ENCODE peak calls at places on chromosomes 11 and 22, in nine cellular contexts. One of them, this sample, is unnamed.

GRCh38 chr11:44619931-44620725 is 54.7 kb downstream of the CD82 start:
- DNase-seq in colonic mucosa: peak; percentile 18
- DNase-seq in stomach: peak; percentile 17
- DNase-seq in GM13976: no peak
- DNase-seq in dorsolateral prefrontal cortex: peak; percentile 20
- DNase-seq in bronchial epithelial cell: no peak
- DNase-seq in kidney epithelial cell: no peak
- DNase-seq in mammary epithelial cell: no peak
- DNase-seq in omental fat pad: peak; percentile 13
- DNase-seq in this sample: no peak

GRCh38 chr11:122721201-122721963 is 65.9 kb downstream of the UBASH3B start:
- DNase-seq in dorsolateral prefrontal cortex: no peak
- DNase-seq in GM13976: no peak
- DNase-seq in colonic mucosa: no peak
- DNase-seq in omental fat pad: no peak
- DNase-seq in mammary epithelial cell: no peak
- DNase-seq in stomach: no peak
- DNase-seq in bronchial epithelial cell: no peak
- DNase-seq in kidney epithelial cell: no peak
- DNase-seq in this sample: no peak

GRCh38 chr11:100789500-100789899 is 102.4 kb downstream of the ARHGAP42 start:
- DNase-seq in colonic mucosa: peak; percentile 34
- DNase-seq in kidney epithelial cell: no peak
- DNase-seq in dorsolateral prefrontal cortex: no peak
- DNase-seq in omental fat pad: no peak
- DNase-seq in stomach: no peak
- DNase-seq in mammary epithelial cell: no peak
- DNase-seq in GM13976: no peak
- DNase-seq in bronchial epithelial cell: no peak
- DNase-seq in this sample: no peak

GRCh38 chr11:41786087-41786486 is 326.6 kb upstream of the LRRC4C start:
- DNase-seq in GM13976: no peak
- DNase-seq in bronchial epithelial cell: no peak
- DNase-seq in dorsolateral prefrontal cortex: no peak
- DNase-seq in omental fat pad: no peak
- DNase-seq in colonic mucosa: no peak
- DNase-seq in mammary epithelial cell: peak; percentile 30
- DNase-seq in kidney epithelial cell: no peak
- DNase-seq in stomach: no peak
- DNase-seq in this sample: no peak

GRCh38 chr11:67439321-67440228 is 2.1 kb upstream of the PTPRCAP start:
- DNase-seq in colonic mucosa: peak; percentile 61
- DNase-seq in bronchial epithelial cell: peak; percentile 20
- DNase-seq in stomach: peak; percentile 65
- DNase-seq in mammary epithelial cell: no peak
- DNase-seq in GM13976: no peak
- DNase-seq in kidney epithelial cell: no peak
- DNase-seq in dorsolateral prefrontal cortex: no peak
- DNase-seq in omental fat pad: no peak
- DNase-seq in this sample: no peak

GRCh38 chr22:46010177-46010867 is 33.4 kb upstream of the WNT7B start:
- DNase-seq in GM13976: no peak
- DNase-seq in bronchial epithelial cell: peak; percentile 71
- DNase-seq in kidney epithelial cell: peak; percentile 61
- DNase-seq in mammary epithelial cell: peak; percentile 61
- DNase-seq in omental fat pad: no peak
- DNase-seq in colonic mucosa: no peak
- DNase-seq in dorsolateral prefrontal cortex: peak; percentile 31
- DNase-seq in stomach: no peak
- DNase-seq in this sample: no peak

GRCh38 chr11:100925935-100926334 is 203.7 kb downstream of the PGR start:
- DNase-seq in omental fat pad: no peak
- DNase-seq in dorsolateral prefrontal cortex: no peak
- DNase-seq in stomach: no peak
- DNase-seq in colonic mucosa: no peak
- DNase-seq in mammary epithelial cell: peak; percentile 60
- DNase-seq in kidney epithelial cell: peak; percentile 65
- DNase-seq in bronchial epithelial cell: peak; percentile 69
- DNase-seq in GM13976: no peak
- DNase-seq in this sample: no peak

GRCh38 chr11:64619811-64620285 is 28.8 kb downstream of the SLC22A12 start:
- DNase-seq in colonic mucosa: peak; percentile 29
- DNase-seq in dorsolateral prefrontal cortex: no peak
- DNase-seq in kidney epithelial cell: no peak
- DNase-seq in omental fat pad: no peak
- DNase-seq in bronchial epithelial cell: peak; percentile 41
- DNase-seq in mammary epithelial cell: peak; percentile 17
- DNase-seq in stomach: no peak
- DNase-seq in GM13976: no peak
- DNase-seq in this sample: peak; percentile 30

GRCh38 chr11:122628691-122629555 is 26.6 kb upstream of the UBASH3B start:
- DNase-seq in kidney epithelial cell: no peak
- DNase-seq in colonic mucosa: peak; percentile 57
- DNase-seq in GM13976: peak; percentile 70
- DNase-seq in stomach: peak; percentile 58
- DNase-seq in bronchial epithelial cell: peak; percentile 59
- DNase-seq in omental fat pad: no peak
- DNase-seq in dorsolateral prefrontal cortex: peak; percentile 63
- DNase-seq in mammary epithelial cell: peak; percentile 65
- DNase-seq in this sample: peak; percentile 75

GRCh38 chr22:19120829-19121630 is 1.2 kb downstream of the DGCR2 start:
- DNase-seq in colonic mucosa: peak; percentile 75
- DNase-seq in bronchial epithelial cell: peak; percentile 68
- DNase-seq in kidney epithelial cell: no peak
- DNase-seq in stomach: peak; percentile 66
- DNase-seq in GM13976: no peak
- DNase-seq in omental fat pad: no peak
- DNase-seq in dorsolateral prefrontal cortex: no peak
- DNase-seq in mammary epithelial cell: peak; percentile 75
- DNase-seq in this sample: peak; percentile 49

GRCh38 chr11:34915136-34916013 is 804 bp downstream of the APIP start:
- DNase-seq in stomach: no peak
- DNase-seq in GM13976: no peak
- DNase-seq in omental fat pad: no peak
- DNase-seq in bronchial epithelial cell: peak; percentile 35
- DNase-seq in colonic mucosa: no peak
- DNase-seq in dorsolateral prefrontal cortex: no peak
- DNase-seq in kidney epithelial cell: no peak
- DNase-seq in mammary epithelial cell: no peak
- DNase-seq in this sample: no peak

GRCh38 chr22:29002603-29003002 is 59.0 kb downstream of the C22orf31 start:
- DNase-seq in bronchial epithelial cell: no peak
- DNase-seq in dorsolateral prefrontal cortex: no peak
- DNase-seq in kidney epithelial cell: no peak
- DNase-seq in omental fat pad: no peak
- DNase-seq in stomach: peak; percentile 53
- DNase-seq in colonic mucosa: no peak
- DNase-seq in mammary epithelial cell: no peak
- DNase-seq in GM13976: no peak
- DNase-seq in this sample: no peak

GRCh38 chr22:35894937-35895708 is 133.5 kb downstream of the RBFOX2 start:
- DNase-seq in kidney epithelial cell: no peak
- DNase-seq in mammary epithelial cell: peak; percentile 99
- DNase-seq in GM13976: no peak
- DNase-seq in colonic mucosa: peak; percentile 19
- DNase-seq in bronchial epithelial cell: peak; percentile 97
- DNase-seq in dorsolateral prefrontal cortex: no peak
- DNase-seq in omental fat pad: no peak
- DNase-seq in stomach: no peak
- DNase-seq in this sample: no peak

GRCh38 chr11:85685131-85685819 is 720 bp downstream of the CCDC89 start:
- DNase-seq in bronchial epithelial cell: no peak
- DNase-seq in mammary epithelial cell: no peak
- DNase-seq in stomach: no peak
- DNase-seq in omental fat pad: no peak
- DNase-seq in kidney epithelial cell: no peak
- DNase-seq in dorsolateral prefrontal cortex: peak; percentile 52
- DNase-seq in colonic mucosa: no peak
- DNase-seq in GM13976: no peak
- DNase-seq in this sample: no peak

GRCh38 chr11:15969281-15969680 is 387.1 kb downstream of the SOX6 start:
- DNase-seq in stomach: peak; percentile 61
- DNase-seq in mammary epithelial cell: peak; percentile 87
- DNase-seq in kidney epithelial cell: peak; percentile 41
- DNase-seq in omental fat pad: no peak
- DNase-seq in colonic mucosa: peak; percentile 43
- DNase-seq in dorsolateral prefrontal cortex: no peak
- DNase-seq in GM13976: no peak
- DNase-seq in bronchial epithelial cell: peak; percentile 92
- DNase-seq in this sample: no peak

GRCh38 chr11:57818812-57819211 is 57.2 kb downstream of the CTNND1 start:
- DNase-seq in colonic mucosa: no peak
- DNase-seq in mammary epithelial cell: no peak
- DNase-seq in dorsolateral prefrontal cortex: no peak
- DNase-seq in kidney epithelial cell: no peak
- DNase-seq in GM13976: no peak
- DNase-seq in omental fat pad: no peak
- DNase-seq in bronchial epithelial cell: no peak
- DNase-seq in stomach: no peak
- DNase-seq in this sample: no peak

DNA sequence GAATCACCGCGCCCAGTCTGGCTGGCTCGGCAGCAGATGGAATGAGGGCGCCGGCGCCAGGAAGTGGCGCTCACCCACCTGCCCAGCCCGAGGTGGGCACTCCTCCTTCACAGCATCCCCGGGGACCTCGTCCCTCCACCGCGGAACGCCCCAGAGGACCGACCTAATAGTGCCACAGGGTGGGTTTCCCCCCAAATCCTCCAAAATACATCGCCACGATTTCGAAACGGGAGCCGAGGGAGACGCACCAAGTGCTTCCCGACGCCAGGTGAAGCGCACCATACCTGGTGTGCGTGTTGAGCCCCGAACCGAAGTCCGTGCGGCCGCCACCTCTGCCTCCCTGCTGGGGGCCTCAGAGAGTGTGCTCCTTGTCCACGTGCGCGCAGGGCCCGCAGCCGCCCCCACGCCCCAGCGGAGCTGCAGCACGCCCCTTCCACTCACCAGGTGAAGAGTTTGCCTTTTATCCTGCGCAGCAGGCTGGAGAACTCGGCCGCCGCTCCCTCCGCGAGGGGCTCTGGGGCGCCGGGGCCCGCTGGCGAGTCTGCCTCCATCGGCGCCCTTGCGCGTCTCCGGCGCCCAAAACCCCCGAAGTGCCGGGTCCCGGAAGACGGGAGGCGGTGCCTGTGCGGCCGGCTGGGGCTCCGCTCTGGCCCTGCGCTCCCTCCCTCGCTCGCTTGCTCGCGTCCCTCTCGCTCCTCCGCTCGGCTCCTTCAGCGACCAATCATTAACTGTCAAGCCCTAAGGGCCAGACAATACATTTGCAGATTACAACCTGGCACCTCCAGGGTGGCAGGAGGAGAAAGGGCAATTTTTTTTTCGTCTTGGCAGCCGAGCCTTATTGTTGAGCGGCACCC is at the start of gene SLC35F2:
- DNase-seq in kidney epithelial cell: peak; percentile 48
- DNase-seq in GM13976: peak; percentile 90
- DNase-seq in mammary epithelial cell: peak; percentile 89
- DNase-seq in omental fat pad: no peak
- DNase-seq in dorsolateral prefrontal cortex: no peak
- DNase-seq in stomach: peak; percentile 78
- DNase-seq in bronchial epithelial cell: peak; percentile 49
- DNase-seq in colonic mucosa: peak; percentile 84
- DNase-seq in this sample: peak; percentile 79
- TF ChIP-seq CTCF in kidney epithelial cell: no peak
- TF ChIP-seq CTCF in GM13976: peak; percentile 3
- TF ChIP-seq CTCF in mammary epithelial cell: peak; percentile 22
- TF ChIP-seq CTCF in omental fat pad: no peak
- TF ChIP-seq CTCF in dorsolateral prefrontal cortex: no peak
- TF ChIP-seq CTCF in stomach: no peak
- TF ChIP-seq CTCF in bronchial epithelial cell: no peak
- TF ChIP-seq CTCF in colonic mucosa: no peak
- TF ChIP-seq CTCF in this sample: no peak

DNA sequence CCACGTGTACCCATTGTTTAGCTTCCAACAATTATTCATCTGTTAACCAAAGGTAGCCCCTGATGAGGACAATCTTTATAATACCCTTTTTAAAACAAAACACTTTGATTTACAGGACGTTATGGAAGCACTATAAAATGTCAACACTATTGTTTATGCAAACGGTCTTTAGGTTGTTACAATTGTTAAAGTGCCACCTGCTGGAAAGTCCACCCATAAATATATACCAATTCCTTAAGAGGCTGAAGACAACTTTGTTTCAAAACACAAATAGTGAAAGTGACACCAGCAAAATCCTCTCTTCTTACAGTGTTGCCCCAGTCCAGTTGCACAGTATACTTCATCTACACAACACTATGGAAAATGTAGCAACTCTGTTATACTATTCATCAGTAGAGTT is 68.9 kb upstream of the SLN start:
- DNase-seq in mammary epithelial cell: no peak
- DNase-seq in GM13976: no peak
- DNase-seq in colonic mucosa: no peak
- DNase-seq in omental fat pad: no peak
- DNase-seq in dorsolateral prefrontal cortex: no peak
- DNase-seq in kidney epithelial cell: no peak
- DNase-seq in bronchial epithelial cell: peak; percentile 15
- DNase-seq in stomach: no peak
- DNase-seq in this sample: no peak
- TF ChIP-seq CTCF in mammary epithelial cell: peak; percentile 5
- TF ChIP-seq CTCF in GM13976: no peak
- TF ChIP-seq CTCF in colonic mucosa: no peak
- TF ChIP-seq CTCF in omental fat pad: no peak
- TF ChIP-seq CTCF in dorsolateral prefrontal cortex: no peak
- TF ChIP-seq CTCF in kidney epithelial cell: no peak
- TF ChIP-seq CTCF in bronchial epithelial cell: no peak
- TF ChIP-seq CTCF in stomach: no peak
- TF ChIP-seq CTCF in this sample: no peak

GRCh38 chr11:26439854-26440253 is 107.9 kb downstream of the ANO3 start:
- DNase-seq in kidney epithelial cell: no peak
- DNase-seq in dorsolateral prefrontal cortex: no peak
- DNase-seq in omental fat pad: no peak
- DNase-seq in stomach: no peak
- DNase-seq in mammary epithelial cell: no peak
- DNase-seq in bronchial epithelial cell: no peak
- DNase-seq in colonic mucosa: no peak
- DNase-seq in GM13976: no peak
- DNase-seq in this sample: no peak
- TF ChIP-seq CTCF in kidney epithelial cell: no peak
- TF ChIP-seq CTCF in dorsolateral prefrontal cortex: no peak
- TF ChIP-seq CTCF in omental fat pad: no peak
- TF ChIP-seq CTCF in stomach: no peak
- TF ChIP-seq CTCF in mammary epithelial cell: no peak
- TF ChIP-seq CTCF in bronchial epithelial cell: no peak
- TF ChIP-seq CTCF in colonic mucosa: no peak
- TF ChIP-seq CTCF in GM13976: no peak
- TF ChIP-seq CTCF in this sample: no peak

GRCh38 chr22:22022977-22023534 is 40.5 kb upstream of the TOP3B start:
- DNase-seq in stomach: no peak
- DNase-seq in kidney epithelial cell: no peak
- DNase-seq in mammary epithelial cell: no peak
- DNase-seq in GM13976: no peak
- DNase-seq in bronchial epithelial cell: no peak
- DNase-seq in colonic mucosa: no peak
- DNase-seq in dorsolateral prefrontal cortex: no peak
- DNase-seq in omental fat pad: no peak
- DNase-seq in this sample: no peak
- TF ChIP-seq CTCF in stomach: no peak
- TF ChIP-seq CTCF in kidney epithelial cell: no peak
- TF ChIP-seq CTCF in mammary epithelial cell: no peak
- TF ChIP-seq CTCF in GM13976: no peak
- TF ChIP-seq CTCF in bronchial epithelial cell: no peak
- TF ChIP-seq CTCF in colonic mucosa: no peak
- TF ChIP-seq CTCF in dorsolateral prefrontal cortex: no peak
- TF ChIP-seq CTCF in omental fat pad: no peak
- TF ChIP-seq CTCF in this sample: no peak